ENCODE peak calls at places on chromosomes 3 and 15, in seven cellular contexts. One of them, this sample, is unnamed.

GRCh38 chr15:101168463-101168824 is 83.4 kb downstream of the CHSY1 start:
- DNase-seq in CD4-positive, alpha-beta T cell: no peak
- DNase-seq in naive thymus-derived CD8-positive, alpha-beta T cell: no peak
- DNase-seq in KBM-7: no peak
- DNase-seq in substantia nigra: peak
- DNase-seq in NCI-H1436: no peak
- DNase-seq in ELR: no peak
- DNase-seq in this sample: peak

GRCh38 chr3:14431928-14432834 is 29.8 kb downstream of the SLC6A6 start:
- DNase-seq in CD4-positive, alpha-beta T cell: peak
- DNase-seq in ELR: peak
- DNase-seq in substantia nigra: peak
- DNase-seq in naive thymus-derived CD8-positive, alpha-beta T cell: peak
- DNase-seq in KBM-7: peak
- DNase-seq in NCI-H1436: no peak
- DNase-seq in this sample: peak

GRCh38 chr15:31869640-31870335 is 160.5 kb upstream of the CHRNA7 start:
- DNase-seq in naive thymus-derived CD8-positive, alpha-beta T cell: no peak
- DNase-seq in substantia nigra: no peak
- DNase-seq in KBM-7: no peak
- DNase-seq in CD4-positive, alpha-beta T cell: no peak
- DNase-seq in NCI-H1436: no peak
- DNase-seq in ELR: no peak
- DNase-seq in this sample: peak

GRCh38 chr3:3180421-3180820 is 930 bp upstream of the CRBN start:
- DNase-seq in substantia nigra: no peak
- DNase-seq in naive thymus-derived CD8-positive, alpha-beta T cell: no peak
- DNase-seq in KBM-7: no peak
- DNase-seq in CD4-positive, alpha-beta T cell: no peak
- DNase-seq in ELR: peak
- DNase-seq in NCI-H1436: no peak
- DNase-seq in this sample: no peak

GRCh38 chr3:107217161-107217560 is 160.1 kb upstream of the CCDC54 start:
- DNase-seq in substantia nigra: no peak
- DNase-seq in NCI-H1436: no peak
- DNase-seq in KBM-7: no peak
- DNase-seq in CD4-positive, alpha-beta T cell: no peak
- DNase-seq in ELR: peak
- DNase-seq in naive thymus-derived CD8-positive, alpha-beta T cell: no peak
- DNase-seq in this sample: no peak

GRCh38 chr3:65938676-65939075 is 100.0 kb downstream of the MAGI1 start:
- DNase-seq in substantia nigra: no peak
- DNase-seq in naive thymus-derived CD8-positive, alpha-beta T cell: no peak
- DNase-seq in NCI-H1436: no peak
- DNase-seq in CD4-positive, alpha-beta T cell: no peak
- DNase-seq in ELR: no peak
- DNase-seq in KBM-7: no peak
- DNase-seq in this sample: no peak

GRCh38 chr3:11662392-11662990 is 18.8 kb upstream of the VGLL4 start:
- DNase-seq in NCI-H1436: no peak
- DNase-seq in substantia nigra: no peak
- DNase-seq in naive thymus-derived CD8-positive, alpha-beta T cell: no peak
- DNase-seq in ELR: peak
- DNase-seq in CD4-positive, alpha-beta T cell: no peak
- DNase-seq in KBM-7: peak
- DNase-seq in this sample: no peak

GRCh38 chr3:36893137-36893557 is 51.7 kb downstream of the TRANK1 start:
- DNase-seq in NCI-H1436: no peak
- DNase-seq in ELR: peak
- DNase-seq in naive thymus-derived CD8-positive, alpha-beta T cell: peak
- DNase-seq in substantia nigra: no peak
- DNase-seq in KBM-7: peak
- DNase-seq in CD4-positive, alpha-beta T cell: peak
- DNase-seq in this sample: no peak

GRCh38 chr15:53323197-53323596 is 436.3 kb downstream of the WDR72 start:
- DNase-seq in substantia nigra: no peak
- DNase-seq in naive thymus-derived CD8-positive, alpha-beta T cell: no peak
- DNase-seq in NCI-H1436: no peak
- DNase-seq in ELR: no peak
- DNase-seq in KBM-7: no peak
- DNase-seq in CD4-positive, alpha-beta T cell: no peak
- DNase-seq in this sample: no peak

GRCh38 chr3:168616901-168617300 is 521.2 kb upstream of the GOLIM4 start:
- DNase-seq in substantia nigra: no peak
- DNase-seq in ELR: no peak
- DNase-seq in KBM-7: no peak
- DNase-seq in naive thymus-derived CD8-positive, alpha-beta T cell: no peak
- DNase-seq in CD4-positive, alpha-beta T cell: no peak
- DNase-seq in NCI-H1436: no peak
- DNase-seq in this sample: no peak

GRCh38 chr15:101250931-101251829 is 668 bp downstream of the CHSY1 start:
- DNase-seq in KBM-7: peak
- DNase-seq in NCI-H1436: no peak
- DNase-seq in ELR: peak
- DNase-seq in naive thymus-derived CD8-positive, alpha-beta T cell: peak
- DNase-seq in substantia nigra: no peak
- DNase-seq in CD4-positive, alpha-beta T cell: peak
- DNase-seq in this sample: no peak

GRCh38 chr3:123817413-123817812 is 66.7 kb downstream of the MYLK start:
- DNase-seq in naive thymus-derived CD8-positive, alpha-beta T cell: no peak
- DNase-seq in NCI-H1436: no peak
- DNase-seq in CD4-positive, alpha-beta T cell: no peak
- DNase-seq in ELR: peak
- DNase-seq in KBM-7: no peak
- DNase-seq in substantia nigra: no peak
- DNase-seq in this sample: no peak

GRCh38 chr15:51093865-51094605 is 671 bp downstream of the TNFAIP8L3 start:
- DNase-seq in KBM-7: peak
- DNase-seq in ELR: peak
- DNase-seq in naive thymus-derived CD8-positive, alpha-beta T cell: no peak
- DNase-seq in NCI-H1436: no peak
- DNase-seq in CD4-positive, alpha-beta T cell: no peak
- DNase-seq in substantia nigra: no peak
- DNase-seq in this sample: peak

GRCh38 chr15:58584789-58585461 is 153.1 kb downstream of the LIPC start:
- DNase-seq in ELR: no peak
- DNase-seq in KBM-7: peak
- DNase-seq in CD4-positive, alpha-beta T cell: no peak
- DNase-seq in naive thymus-derived CD8-positive, alpha-beta T cell: no peak
- DNase-seq in NCI-H1436: no peak
- DNase-seq in substantia nigra: no peak
- DNase-seq in this sample: no peak

GRCh38 chr3:138463724-138464489 is 29.5 kb downstream of the ESYT3 start:
- DNase-seq in substantia nigra: no peak
- DNase-seq in NCI-H1436: no peak
- DNase-seq in ELR: no peak
- DNase-seq in CD4-positive, alpha-beta T cell: no peak
- DNase-seq in KBM-7: no peak
- DNase-seq in naive thymus-derived CD8-positive, alpha-beta T cell: no peak
- DNase-seq in this sample: no peak

GRCh38 chr3:48064292-48064829 is 48.1 kb upstream of the MAP4 start:
- DNase-seq in KBM-7: no peak
- DNase-seq in naive thymus-derived CD8-positive, alpha-beta T cell: no peak
- DNase-seq in CD4-positive, alpha-beta T cell: no peak
- DNase-seq in ELR: peak
- DNase-seq in substantia nigra: no peak
- DNase-seq in NCI-H1436: no peak
- DNase-seq in this sample: no peak

GRCh38 chr15:59413577-59413976 is 24.4 kb upstream of the FAM81A start:
- DNase-seq in substantia nigra: no peak
- DNase-seq in KBM-7: no peak
- DNase-seq in ELR: no peak
- DNase-seq in CD4-positive, alpha-beta T cell: no peak
- DNase-seq in naive thymus-derived CD8-positive, alpha-beta T cell: no peak
- DNase-seq in NCI-H1436: no peak
- DNase-seq in this sample: no peak

GRCh38 chr3:155640098-155640497 is 104.8 kb downstream of the PLCH1 start:
- DNase-seq in ELR: peak
- DNase-seq in KBM-7: no peak
- DNase-seq in naive thymus-derived CD8-positive, alpha-beta T cell: no peak
- DNase-seq in substantia nigra: no peak
- DNase-seq in NCI-H1436: no peak
- DNase-seq in CD4-positive, alpha-beta T cell: no peak
- DNase-seq in this sample: no peak

GRCh38 chr15:32763295-32763694 is 45.5 kb downstream of the GREM1 start:
- DNase-seq in KBM-7: no peak
- DNase-seq in NCI-H1436: no peak
- DNase-seq in naive thymus-derived CD8-positive, alpha-beta T cell: no peak
- DNase-seq in substantia nigra: no peak
- DNase-seq in CD4-positive, alpha-beta T cell: no peak
- DNase-seq in ELR: no peak
- DNase-seq in this sample: no peak

GRCh38 chr15:87144775-87145174 is 1065.1 kb downstream of the AGBL1 start:
- DNase-seq in substantia nigra: no peak
- DNase-seq in NCI-H1436: no peak
- DNase-seq in ELR: peak
- DNase-seq in CD4-positive, alpha-beta T cell: no peak
- DNase-seq in naive thymus-derived CD8-positive, alpha-beta T cell: no peak
- DNase-seq in KBM-7: no peak
- DNase-seq in this sample: no peak